ENCODE peak calls at places on chromosomes 3 and 15, in five cellular contexts. O is foreskin fibroblast, J is A673, I is heart right ventricle, K is cardiac muscle cell. N is an unnamed sample.

GRCh38 chr3:156535162-156535627 is 19.7 kb downstream of the SSR3 start:
- DNase-seq in O (peak; percentile 99), J (peak; percentile 92), I (peak; percentile 25), K (peak; percentile 54), N (peak; percentile 99)

GRCh38 chr3:12868039-12869024 is 27.0 kb upstream of the RPL32 start:
- DNase-seq in O (peak; percentile 95), J (peak; percentile 84), I (peak; percentile 83), K (peak; percentile 91), N (peak; percentile 65)

GRCh38 chr15:98292442-98293240 is 332.1 kb downstream of the ARRDC4 start:
- DNase-seq in O (peak; percentile 44), J (peak; percentile 44), I (peak; percentile 28), K (peak; percentile 70), N (no peak)

GRCh38 chr3:73060302-73060723 is 1.1 kb upstream of the EBLN2 start:
- DNase-seq in O (peak; percentile 80), J (no peak), I (no peak), K (no peak), N (peak; percentile 33)

GRCh38 chr3:94132777-94133176 is 69.9 kb downstream of the NSUN3 start:
- DNase-seq in O (no peak), J (no peak), I (no peak), K (no peak), N (no peak)

GRCh38 chr3:123303976-123304560 is 102.3 kb downstream of the SEC22A start:
- DNase-seq in O (no peak), J (no peak), I (no peak), K (no peak), N (no peak)

GRCh38 chr3:50525987-50526386 is 22.6 kb upstream of the CACNA2D2 start:
- DNase-seq in O (peak; percentile 66), J (no peak), I (no peak), K (peak; percentile 89), N (peak; percentile 12)

GRCh38 chr15:89192771-89193170 is 28.6 kb downstream of the RLBP1 start:
- DNase-seq in O (no peak), J (no peak), I (no peak), K (no peak), N (no peak)

GRCh38 chr15:72964542-72964941 is 87.7 kb upstream of the NEO1 start:
- DNase-seq in O (no peak), J (no peak), I (no peak), K (no peak), N (no peak)

GRCh38 chr3:193240850-193241706 is at the start of gene PLAAT1:
- DNase-seq in O (peak; percentile 36), J (peak; percentile 83), I (peak; percentile 79), K (peak; percentile 93), N (peak; percentile 7)

DNA sequence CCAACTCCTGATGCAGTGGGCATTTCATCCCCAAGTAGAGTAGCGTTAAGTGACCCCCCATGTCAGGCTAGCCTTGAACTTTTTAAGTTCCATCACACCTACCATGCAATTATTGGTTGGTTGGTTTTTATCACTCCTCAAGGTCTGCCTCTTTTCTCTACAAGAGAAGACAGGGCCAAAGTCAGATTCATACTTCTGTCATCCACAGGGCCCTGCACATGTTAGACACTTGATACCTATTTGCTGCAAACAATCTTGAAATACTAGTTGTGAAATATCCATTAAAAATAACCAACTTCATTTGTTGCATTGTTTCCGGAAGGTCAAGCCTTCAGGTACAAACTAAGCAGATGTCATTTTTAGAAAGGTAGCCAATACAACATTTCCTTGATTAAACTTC is 1.2 kb downstream of the CMSS1 start:
- DNase-seq in O (no peak), J (no peak), I (no peak), K (no peak), N (no peak)
- H3K4me3 ChIP-seq in O (peak overlapping the region; percentile 47), J (peak overlapping the region; percentile 67), I (peak overlapping the region; percentile 72), K (peak overlapping the region; percentile 47), N (no peak overlapping the region)

GRCh38 chr3:141875374-141875892 is 1.0 kb upstream of the ATP1B3 start:
- DNase-seq in O (peak; percentile 91), J (peak; percentile 93), I (peak; percentile 87), K (peak; percentile 92), N (peak; percentile 27)

GRCh38 chr3:141877911-141878310 is 1.5 kb downstream of the ATP1B3 start:
- DNase-seq in O (peak; percentile 52), J (peak; percentile 46), I (no peak), K (no peak), N (no peak)

GRCh38 chr3:141876891-141877561 is 583 bp downstream of the ATP1B3 start:
- DNase-seq in O (peak; percentile 56), J (peak; percentile 60), I (peak; percentile 52), K (peak; percentile 64), N (no peak)

GRCh38 chr3:141875893-141876380 is 506 bp upstream of the ATP1B3 start:
- DNase-seq in O (no peak), J (peak; percentile 85), I (peak; percentile 74), K (peak; percentile 74), N (peak; percentile 25)

DNA sequence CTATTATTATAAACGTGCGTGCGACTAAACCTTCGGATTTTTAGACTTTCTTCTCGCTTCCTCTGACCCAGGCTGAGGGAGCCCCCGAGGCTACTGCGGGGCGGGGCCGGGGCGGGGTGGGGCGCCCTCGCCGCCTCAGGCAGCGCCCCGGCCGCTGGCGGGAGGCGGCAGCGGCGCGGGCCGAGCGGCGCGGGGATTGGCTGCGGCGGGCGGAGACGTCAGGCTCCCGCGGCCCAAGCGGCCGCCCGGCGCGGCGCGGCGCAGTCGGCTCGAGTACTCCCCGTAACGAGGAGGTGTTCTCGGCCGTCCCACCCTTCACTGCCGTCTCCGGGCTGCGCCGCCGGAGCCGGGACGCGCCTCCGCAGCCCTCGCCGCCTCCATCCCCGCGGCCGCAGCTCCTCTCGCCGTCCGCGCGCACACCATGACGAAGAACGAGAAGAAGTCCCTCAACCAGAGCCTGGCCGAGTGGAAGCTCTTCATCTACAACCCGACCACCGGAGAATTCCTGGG is at the start of gene ATP1B3:
- DNase-seq in O (peak; percentile 95), J (peak; percentile 91), I (peak; percentile 89), K (peak; percentile 91), N (peak; percentile 44)
- H3K4me3 ChIP-seq in O (peak within 1 kb of the TSS; percentile 60), J (peak within 1 kb of the TSS; percentile 99), I (peak within 1 kb of the TSS; percentile 94), K (peak within 1 kb of the TSS; percentile 100), N (peak within 1 kb of the TSS; percentile 64)

GRCh38 chr3:120355486-120355885 is 6.3 kb upstream of the LRRC58 start:
- DNase-seq in O (no peak), J (no peak), I (no peak), K (no peak), N (no peak)
- H3K4me3 ChIP-seq in O (no peak overlapping the region), J (no peak overlapping the region), I (no peak overlapping the region), K (no peak overlapping the region), N (no peak overlapping the region)

GRCh38 chr3:149548729-149549065 is 74.2 kb downstream of the TM4SF4 start:
- DNase-seq in O (no peak), J (no peak), I (no peak), K (no peak), N (no peak)

GRCh38 chr3:149547413-149547812 is 72.9 kb downstream of the TM4SF4 start:
- DNase-seq in O (no peak), J (no peak), I (peak; percentile 46), K (no peak), N (no peak)

GRCh38 chr3:149552700-149553099 is 78.2 kb downstream of the TM4SF4 start:
- DNase-seq in O (no peak), J (no peak), I (no peak), K (no peak), N (no peak)

GRCh38 chr3:149551500-149551899 is 77.0 kb downstream of the TM4SF4 start:
- DNase-seq in O (no peak), J (no peak), I (no peak), K (no peak), N (no peak)

GRCh38 chr3:149547954-149548728 is 73.6 kb downstream of the TM4SF4 start:
- DNase-seq in O (peak; percentile 85), J (no peak), I (no peak), K (no peak), N (peak; percentile 84)
- H3K4me3 ChIP-seq in O (no peak overlapping the region), J (no peak overlapping the region), I (no peak overlapping the region), K (no peak overlapping the region), N (no peak overlapping the region)

GRCh38 chr3:107366766-107367165 is 10.5 kb upstream of the CCDC54 start:
- DNase-seq in O (peak; percentile 33), J (peak; percentile 9), I (no peak), K (no peak), N (no peak)

GRCh38 chr3:107369791-107370190 is 7.4 kb upstream of the CCDC54 start:
- DNase-seq in O (peak; percentile 44), J (no peak), I (no peak), K (no peak), N (no peak)

GRCh38 chr3:107367353-107367752 is 9.9 kb upstream of the CCDC54 start:
- DNase-seq in O (peak; percentile 83), J (peak; percentile 54), I (no peak), K (no peak), N (peak; percentile 34)

GRCh38 chr3:107370902-107371301 is 6.3 kb upstream of the CCDC54 start:
- DNase-seq in O (no peak), J (no peak), I (no peak), K (no peak), N (no peak)

DNA sequence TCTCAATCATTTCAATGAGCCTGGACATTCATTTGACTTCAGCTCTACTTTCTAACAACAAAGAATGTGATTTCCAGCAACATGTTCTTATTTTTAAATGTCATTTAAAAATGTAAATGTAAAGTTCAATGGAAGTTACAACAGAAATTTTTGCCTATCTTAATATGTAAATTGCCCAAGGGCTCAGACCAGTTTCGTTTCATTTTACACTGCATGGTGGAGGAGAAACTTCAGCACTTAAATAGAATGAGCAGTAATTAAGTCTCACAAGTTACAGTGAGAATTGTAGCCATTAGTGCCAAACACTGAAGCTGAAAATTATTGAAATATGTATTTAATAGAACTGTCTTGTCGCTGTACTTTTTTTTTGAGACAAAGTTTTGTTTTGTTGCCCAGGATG is 8.2 kb upstream of the CCDC54 start:
- DNase-seq in O (no peak), J (no peak), I (no peak), K (no peak), N (no peak)
- H3K4me3 ChIP-seq in O (no peak overlapping the region), J (no peak overlapping the region), I (no peak overlapping the region), K (no peak overlapping the region), N (no peak overlapping the region)

GRCh38 chr15:56737791-56738190 is 4.5 kb upstream of the ZNF280D start:
- DNase-seq in O (no peak), J (no peak), I (no peak), K (no peak), N (no peak)

GRCh38 chr15:56739964-56740640 is 6.8 kb upstream of the ZNF280D start:
- DNase-seq in O (no peak), J (peak; percentile 26), I (no peak), K (no peak), N (no peak)

GRCh38 chr15:56736881-56737707 is 3.8 kb upstream of the ZNF280D start:
- DNase-seq in O (no peak), J (no peak), I (no peak), K (no peak), N (no peak)

GRCh38 chr15:56741541-56741940 is 8.2 kb upstream of the ZNF280D start:
- DNase-seq in O (no peak), J (no peak), I (no peak), K (no peak), N (no peak)

DNA sequence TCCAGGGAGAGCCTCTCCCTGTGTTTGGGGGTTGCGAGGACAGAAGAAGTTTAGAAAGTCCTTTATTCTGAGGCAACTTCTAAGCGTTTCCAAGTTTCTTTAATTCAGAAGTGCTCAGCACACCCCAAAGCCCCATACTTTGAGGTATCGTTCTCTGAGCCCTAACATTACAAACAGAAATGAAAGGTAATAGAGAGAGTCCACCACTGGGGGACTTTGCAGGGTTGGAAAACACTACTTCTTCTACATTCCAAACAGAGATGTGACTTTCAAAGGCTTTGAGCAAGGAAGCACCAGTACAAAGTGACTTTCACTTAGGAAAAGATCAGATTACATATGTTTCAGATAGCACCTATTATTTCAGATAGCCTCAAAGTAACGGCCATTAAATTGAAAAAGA is 6.2 kb upstream of the ZNF280D start:
- DNase-seq in O (no peak), J (no peak), I (no peak), K (no peak), N (no peak)
- H3K4me3 ChIP-seq in O (no peak overlapping the region), J (no peak overlapping the region), I (no peak overlapping the region), K (no peak overlapping the region), N (no peak overlapping the region)

N was measured in skeletal muscle cell.